ENCODE peak calls at places on chromosome 18, in nine cellular contexts. U is colonic mucosa, Q is adipocyte, T is HepG2, B is kidney, I is IMR-90, R is fibroblast of lung, V is neural progenitor cell, Y is astrocyte. F is an unnamed sample. For H3K4me1, the result is how much of the 10 kb centered on the place peaks cover.

GRCh38 chr18:63191413-63191812 is 128.2 kb downstream of the BCL2 start:
- DNase-seq in B (no peak), R (no peak), I (no peak), U (no peak), V (no peak), T (no peak), Y (no peak), Q (no peak), F (no peak)

GRCh38 chr18:22164337-22165048 is 4.9 kb upstream of the GATA6 start:
- DNase-seq in U (no peak), I (no peak), V (no peak), R (no peak), Q (no peak), Y (no peak), T (no peak), B (no peak), F (peak)

GRCh38 chr18:31230495-31230894 is 67.8 kb upstream of the DSC1 start:
- DNase-seq in I (peak), B (no peak), U (no peak), T (peak), Y (peak), Q (no peak), R (peak), V (no peak), F (no peak)

GRCh38 chr18:63155169-63155852 is 164.3 kb downstream of the BCL2 start:
- DNase-seq in R (no peak), Q (no peak), U (peak), B (peak), I (no peak), V (peak), T (peak), Y (no peak), F (peak)

GRCh38 chr18:45198526-45198925 is 416.8 kb upstream of the SLC14A2 start:
- DNase-seq in U (no peak), I (no peak), R (peak), Y (peak), T (no peak), B (no peak), Q (peak), V (no peak), F (no peak)

GRCh38 chr18:63317556-63317946 is 2.0 kb downstream of the BCL2 start:
- DNase-seq in B (no peak), T (no peak), V (no peak), U (no peak), Y (no peak), R (no peak), Q (no peak), I (no peak), F (no peak)

GRCh38 chr18:10518595-10519273 is 7.1 kb upstream of the NAPG start:
- DNase-seq in R (peak), U (peak), T (peak), V (peak), Y (no peak), Q (peak), I (peak), B (peak), F (no peak)

GRCh38 chr18:44909191-44909719 is 228.6 kb downstream of the SETBP1 start:
- DNase-seq in T (no peak), B (no peak), I (no peak), V (no peak), Q (no peak), U (no peak), R (peak), Y (no peak), F (no peak)

GRCh38 chr18:59357928-59358327 is 1.1 kb downstream of the LMAN1 start:
- DNase-seq in V (peak), U (no peak), Y (peak), R (peak), B (no peak), T (peak), Q (peak), I (peak), F (no peak)

DNA sequence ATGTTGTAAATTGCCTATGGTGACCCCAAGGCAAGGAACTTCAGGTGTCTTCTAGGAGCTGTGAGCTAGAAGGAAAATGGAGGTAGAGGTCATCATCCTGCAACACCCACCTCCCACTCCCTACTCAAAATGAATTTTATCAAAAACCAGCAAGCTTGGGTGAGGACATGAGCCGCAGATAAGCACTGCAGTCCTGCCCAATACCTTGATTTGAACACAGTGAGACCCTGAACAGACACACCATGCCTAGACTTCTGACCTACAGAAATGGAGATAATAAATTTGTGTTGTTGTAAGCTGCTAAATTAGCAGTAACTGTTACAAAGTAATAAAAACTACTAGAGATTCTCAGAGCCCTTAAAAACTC is 13.4 kb downstream of the MEX3C start:
- DNase-seq in U (no peak), Y (no peak), V (no peak), B (no peak), T (no peak), I (no peak), Q (no peak), R (no peak), F (no peak)
- H3K4me1 ChIP-seq in U (under half), Y (under half), V (under half), B (under half), T (under half), I (under half), Q (under half), R (under half), F (under half)

GRCh38 chr18:76486600-76486999 is 8.4 kb downstream of the ZNF516 start:
- DNase-seq in Q (no peak), R (no peak), I (no peak), U (no peak), Y (no peak), V (no peak), B (no peak), T (no peak), F (no peak)

GRCh38 chr18:76486029-76486428 is 9.0 kb downstream of the ZNF516 start:
- DNase-seq in I (no peak), U (no peak), T (no peak), Y (no peak), V (no peak), R (no peak), Q (no peak), B (no peak), F (no peak)

GRCh38 chr18:76482971-76483691 is 11.9 kb downstream of the ZNF516 start:
- DNase-seq in R (no peak), Y (no peak), Q (no peak), V (no peak), B (no peak), U (no peak), T (no peak), I (no peak), F (no peak)

GRCh38 chr18:76483780-76484179 is 11.3 kb downstream of the ZNF516 start:
- DNase-seq in B (no peak), R (no peak), V (no peak), U (no peak), I (no peak), T (no peak), Y (no peak), Q (no peak), F (peak)

GRCh38 chr18:76484749-76485387 is 10.2 kb downstream of the ZNF516 start:
- DNase-seq in Y (no peak), R (no peak), U (no peak), T (no peak), B (no peak), Q (no peak), I (no peak), V (no peak), F (no peak)
- H3K4me3 ChIP-seq in Y (no peak), R (no peak), U (no peak), T (no peak), B (no peak), Q (no peak), I (no peak), V (no peak), F (no peak)

DNA sequence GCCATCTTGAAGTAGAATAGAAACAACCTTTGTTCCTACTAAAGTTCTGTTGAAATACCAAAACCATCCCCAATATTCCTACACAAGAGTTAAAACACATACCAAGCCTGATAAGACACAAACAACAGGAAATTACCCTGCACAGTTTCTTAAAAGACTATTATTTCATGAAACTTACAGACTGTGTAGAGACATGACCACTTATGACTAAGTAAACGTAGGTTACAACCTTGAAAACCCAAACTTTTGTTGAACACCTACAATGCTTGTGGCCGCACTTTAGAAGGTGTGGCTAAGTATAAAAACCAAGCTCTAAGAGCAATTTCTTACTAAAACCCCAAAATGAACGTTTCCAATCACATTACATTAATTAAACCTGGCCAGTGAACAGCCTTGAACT is 2.0 kb downstream of the SMAD2 start:
- DNase-seq in B (no peak), T (no peak), I (peak), V (no peak), U (no peak), Q (peak), Y (peak), R (peak), F (no peak)
- H3K9ac ChIP-seq in B (peak), T (peak), I (peak), V (peak), U (no peak), Q (peak), Y (no peak), R (no peak), F (peak)

GRCh38 chr18:56115072-56116038 is 523.0 kb downstream of the TXNL1 start:
- DNase-seq in U (no peak), R (peak), I (peak), Q (no peak), Y (peak), B (no peak), V (no peak), T (no peak), F (no peak)
- H3K4me1 ChIP-seq in U (under half), R (under half), I (under half), Q (under half), Y (under half), B (under half), V (under half), T (under half), F (under half)

DNA sequence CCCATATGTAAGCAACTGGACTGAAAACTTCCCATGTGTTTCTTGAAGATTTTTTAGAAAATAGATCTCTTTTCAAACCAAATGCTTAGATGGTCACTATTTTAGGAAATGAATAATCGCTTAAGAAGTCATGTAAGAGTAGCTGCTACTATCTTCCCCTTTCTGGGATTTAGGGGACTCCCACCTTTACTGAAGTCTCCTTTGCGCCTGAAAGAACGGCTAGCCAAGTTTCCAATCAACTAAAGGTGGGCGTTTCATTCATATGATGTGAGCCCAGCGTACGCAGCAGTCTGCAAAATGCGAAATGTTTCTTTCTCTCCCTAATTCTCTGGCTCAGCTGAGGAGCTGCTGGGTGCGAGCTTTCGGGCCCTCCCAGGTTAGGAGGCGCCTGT is 1.1 kb downstream of the DIPK1C start:
- DNase-seq in B (no peak), R (no peak), U (no peak), V (no peak), Q (no peak), T (no peak), I (no peak), Y (no peak), F (no peak)
- H3K4me3 ChIP-seq in B (peak), R (no peak), U (peak), V (peak), Q (no peak), T (no peak), I (no peak), Y (no peak), F (peak)